ENCODE peak calls at places on chromosomes 3 and 15, in six cellular contexts. H is PC-3; M is AG04450; F is cardiac fibroblast; S is foreskin fibroblast; K is CD8-positive, alpha-beta T cell. D is an unnamed sample.

GRCh38 chr3:173138031-173138430 is 3.0 kb downstream of the SPATA16 start:
- DNase-seq in K (no peak), S (no peak), F (no peak), M (no peak), H (no peak), D (no peak)

GRCh38 chr15:77578641-77579372 is 53.9 kb downstream of the LINGO1 start:
- DNase-seq in F (no peak), K (no peak), S (no peak), H (no peak), M (no peak), D (no peak)

GRCh38 chr3:28949580-28949979 is 331.3 kb upstream of the RBMS3 start:
- DNase-seq in S (no peak), M (no peak), H (peak), K (no peak), F (no peak), D (no peak)

GRCh38 chr3:29283297-29283681 is 2.4 kb downstream of the RBMS3 start:
- DNase-seq in K (no peak), H (no peak), F (peak), S (no peak), M (no peak), D (no peak)

GRCh38 chr15:79743032-79743431 is 153.8 kb downstream of the MTHFS start:
- DNase-seq in S (no peak), F (no peak), H (no peak), M (no peak), K (no peak), D (no peak)

GRCh38 chr3:141386611-141387110 is 18.4 kb downstream of the ZBTB38 start:
- DNase-seq in F (peak), K (no peak), H (no peak), M (no peak), S (no peak), D (no peak)

GRCh38 chr15:58330836-58331561 is 100.8 kb upstream of the LIPC start:
- DNase-seq in H (no peak), F (no peak), S (peak), K (no peak), M (no peak), D (no peak)

GRCh38 chr15:75695206-75695605 is 17.4 kb downstream of the CSPG4 start:
- DNase-seq in M (no peak), F (no peak), K (no peak), H (no peak), S (no peak), D (no peak)

GRCh38 chr3:186255703-186256331 is 106.2 kb downstream of the DGKG start:
- DNase-seq in F (no peak), S (no peak), H (no peak), K (no peak), M (no peak), D (no peak)

GRCh38 chr15:63832620-63833245 is 1.0 kb downstream of the HERC1 start:
- DNase-seq in K (no peak), M (no peak), S (no peak), F (peak), H (no peak), D (no peak)

GRCh38 chr15:90030376-90030775 is 29.3 kb downstream of the ZNF710 start:
- DNase-seq in K (no peak), M (no peak), H (no peak), F (no peak), S (no peak), D (no peak)

GRCh38 chr15:66291816-66292215 is 1.6 kb upstream of the DIS3L start:
- DNase-seq in F (no peak), K (no peak), S (no peak), M (no peak), H (peak), D (no peak)

GRCh38 chr3:157120071-157120892 is 39.7 kb downstream of the CCNL1 start:
- DNase-seq in H (no peak), F (no peak), S (no peak), M (no peak), K (no peak), D (no peak)

GRCh38 chr3:139797724-139798343 is 120.1 kb upstream of the NMNAT3 start:
- DNase-seq in F (peak), K (no peak), S (no peak), M (peak), H (peak), D (no peak)

GRCh38 chr3:12891985-12892839 is 50.8 kb upstream of the RPL32 start:
- DNase-seq in S (peak), M (peak), K (peak), F (peak), H (peak), D (peak)
- H3K4me3 ChIP-seq in S (peak), M (peak), K (no peak), F (peak), H (peak), D (no peak)

DNA sequence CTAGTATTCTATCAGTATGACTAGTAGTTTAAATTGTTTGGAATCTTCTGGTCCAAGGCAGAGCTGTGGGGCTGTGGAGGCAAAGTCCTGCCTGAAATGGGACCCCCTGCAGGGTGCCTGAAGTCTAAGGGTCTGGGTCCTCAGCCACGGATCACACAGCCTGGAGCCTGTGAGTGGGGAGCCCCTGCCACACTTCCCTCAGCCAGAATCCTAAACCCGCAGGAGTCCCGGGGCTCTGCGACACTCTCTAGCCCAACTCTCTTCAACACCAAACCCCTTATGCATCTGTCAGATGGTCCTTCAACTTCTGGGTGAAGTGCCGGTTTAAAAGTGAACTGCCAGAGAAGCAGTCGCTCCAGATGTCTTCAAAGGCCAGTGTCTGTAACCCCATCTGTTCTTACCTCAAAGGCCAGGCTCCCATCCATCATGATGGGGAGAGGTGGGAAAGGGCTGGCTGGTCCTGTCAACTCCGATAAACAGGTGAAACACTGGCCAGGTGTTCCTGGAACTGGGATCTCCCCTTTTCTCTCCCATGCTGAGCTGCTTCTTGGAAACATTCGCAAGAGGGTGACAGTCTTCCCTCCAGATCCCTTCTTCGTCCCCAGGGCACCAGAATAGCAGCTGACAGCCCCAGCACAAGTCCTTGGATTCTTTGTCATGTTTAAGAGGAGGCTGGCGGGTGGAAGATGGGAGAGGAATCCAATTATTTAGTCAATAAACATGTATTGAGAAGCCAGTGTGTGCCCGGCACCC is 45.6 kb downstream of the CPN2 start:
- DNase-seq in F (no peak), M (no peak), S (no peak), H (no peak), K (no peak), D (no peak)
- TF ChIP-seq CTCF in F (no peak), M (no peak), S (no peak), H (no peak), K (no peak), D (no peak)

GRCh38 chr3:49198611-49199230 is 27.3 kb downstream of the KLHDC8B start:
- DNase-seq in F (no peak), M (no peak), H (no peak), K (no peak), S (no peak), D (no peak)

GRCh38 chr3:49205154-49205788 is 33.9 kb downstream of the KLHDC8B start:
- DNase-seq in F (no peak), K (no peak), S (no peak), H (no peak), M (no peak), D (no peak)

GRCh38 chr3:49199244-49199899 is 28.0 kb downstream of the KLHDC8B start:
- DNase-seq in K (no peak), H (no peak), M (peak), S (peak), F (peak), D (no peak)

GRCh38 chr3:49198161-49198560 is 26.8 kb downstream of the KLHDC8B start:
- DNase-seq in S (peak), F (no peak), K (no peak), M (no peak), H (no peak), D (no peak)

DNA sequence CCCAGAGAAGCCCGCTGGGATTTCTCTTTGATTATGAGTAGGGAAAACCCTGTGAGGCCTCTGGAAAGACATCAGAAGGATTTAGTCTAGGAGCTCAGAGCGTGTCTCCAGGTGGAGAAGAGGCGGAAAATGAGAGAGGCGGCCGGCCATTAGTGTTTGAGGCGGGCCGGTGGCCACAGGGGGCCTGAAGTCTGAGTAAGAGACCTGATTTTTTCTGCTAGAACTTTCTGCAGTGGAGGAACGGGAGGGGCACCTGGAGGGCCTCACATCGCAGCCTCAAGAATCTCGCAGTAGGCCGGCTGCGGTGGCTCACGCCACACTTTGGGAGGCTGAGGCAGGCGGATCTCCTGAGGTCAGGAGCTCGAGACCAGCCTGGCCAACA is 28.5 kb downstream of the KLHDC8B start:
- DNase-seq in F (no peak), H (no peak), K (no peak), M (no peak), S (no peak), D (no peak)
- H3K4me3 ChIP-seq in F (peak), H (no peak), K (no peak), M (peak), S (peak), D (peak)

GRCh38 chr15:29656636-29657475 is 165.4 kb downstream of the TJP1 start:
- DNase-seq in H (no peak), M (no peak), S (no peak), F (peak), K (no peak), D (no peak)
- TF ChIP-seq CTCF in H (no peak), M (no peak), S (no peak), F (no peak), K (no peak), D (no peak)

GRCh38 chr3:150145659-150146058 is 175.0 kb upstream of the PFN2 start:
- DNase-seq in M (no peak), H (no peak), K (no peak), F (no peak), S (no peak), D (no peak)

GRCh38 chr3:150149651-150150051 is 179.0 kb upstream of the PFN2 start:
- DNase-seq in F (peak), S (peak), H (peak), M (peak), K (no peak), D (no peak)

GRCh38 chr3:150144309-150144708 is 173.6 kb upstream of the PFN2 start:
- DNase-seq in H (no peak), S (no peak), M (no peak), F (no peak), K (no peak), D (no peak)

GRCh38 chr3:150147776-150148175 is 177.1 kb upstream of the PFN2 start:
- DNase-seq in K (no peak), M (peak), F (peak), S (peak), H (peak), D (no peak)

GRCh38 chr3:150146891-150147761 is 176.4 kb upstream of the PFN2 start:
- DNase-seq in K (no peak), M (peak), F (peak), H (peak), S (peak), D (peak)
- H3K4me3 ChIP-seq in K (no peak), M (peak), F (peak), H (peak), S (no peak), D (no peak)

DNA sequence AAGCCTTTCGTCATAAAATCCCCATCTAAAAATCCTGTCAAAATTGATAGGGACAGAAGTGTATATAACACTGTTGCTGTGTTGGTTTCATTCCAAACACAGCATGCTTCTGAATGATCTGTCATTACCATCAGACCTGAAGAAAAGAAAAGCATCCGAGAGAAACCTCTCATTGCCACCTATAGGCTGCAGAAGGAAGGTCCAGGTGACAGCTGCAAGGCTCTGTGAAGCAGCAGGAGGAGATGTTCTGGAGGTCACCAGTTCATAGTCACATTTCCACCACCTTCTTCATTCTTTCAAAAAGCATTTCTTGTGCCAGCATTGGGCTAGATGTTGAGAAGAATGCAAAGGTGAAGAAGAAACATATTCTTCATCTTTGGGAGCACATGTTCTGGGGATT is 503.7 kb upstream of the NR2F2 start:
- DNase-seq in H (peak), M (no peak), F (no peak), K (no peak), S (no peak), D (no peak)
- TF ChIP-seq CTCF in H (peak), M (peak), F (peak), K (no peak), S (no peak), D (peak)

DNA sequence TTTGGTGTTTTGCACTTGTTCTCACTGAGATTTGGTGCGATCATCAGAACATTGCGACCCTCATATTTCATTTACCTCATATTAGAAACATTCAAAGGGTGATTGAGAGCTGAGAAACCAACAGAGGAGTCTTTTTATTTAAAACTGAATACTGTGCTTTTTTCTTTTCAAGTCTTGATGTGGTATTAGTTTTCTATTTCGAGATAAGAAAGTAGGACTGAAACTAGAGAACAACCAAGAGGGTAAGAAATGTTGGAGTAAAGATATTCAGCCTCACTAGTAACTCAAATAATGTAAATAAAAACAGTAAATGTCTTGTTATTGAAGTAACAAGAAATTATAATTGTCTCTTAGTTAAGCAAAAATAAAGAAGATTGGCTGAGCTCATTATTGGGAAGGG is 26.5 kb downstream of the EFHB start:
- DNase-seq in S (no peak), K (no peak), M (no peak), F (no peak), H (no peak), D (no peak)
- H3K4me3 ChIP-seq in S (no peak), K (no peak), M (no peak), F (no peak), H (no peak), D (no peak)

DNA sequence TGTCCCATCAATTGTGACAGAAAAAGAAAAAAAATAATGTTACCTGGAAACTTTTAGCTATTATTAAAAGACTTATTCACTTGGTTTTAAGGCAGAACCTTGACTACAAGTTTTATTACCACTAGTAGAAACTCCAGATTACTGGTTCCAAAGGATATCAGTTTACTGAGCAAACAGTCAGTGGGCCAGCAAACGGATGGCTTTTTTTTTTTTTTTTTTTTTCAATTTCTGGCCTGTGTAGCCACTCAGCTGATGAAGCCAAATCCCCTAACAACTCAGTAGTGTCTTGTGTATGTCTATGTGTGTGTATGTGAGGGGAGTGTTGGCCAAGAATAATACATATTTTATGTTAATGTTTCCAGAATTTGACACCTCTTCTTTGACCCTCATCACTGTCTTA is 724.9 kb downstream of the NSUN3 start:
- DNase-seq in K (no peak), F (no peak), S (no peak), H (peak), M (no peak), D (no peak)
- TF ChIP-seq CTCF in K (no peak), F (no peak), S (no peak), H (no peak), M (no peak), D (no peak)

GRCh38 chr3:27589795-27590194 is 105.6 kb upstream of the SLC4A7 start:
- DNase-seq in K (no peak), S (no peak), F (peak), M (no peak), H (no peak), D (no peak)
- H3K4me3 ChIP-seq in K (no peak), S (no peak), F (no peak), M (no peak), H (no peak), D (no peak)

GRCh38 chr3:72847751-72848702 is at the start of gene SHQ1:
- DNase-seq in H (peak), F (peak), M (peak), K (peak), S (peak), D (peak)
- TF ChIP-seq CTCF in H (no peak), F (no peak), M (no peak), K (no peak), S (no peak), D (no peak)